ENCODE peak calls at places on chromosomes 12 and 14, in seven cellular contexts. One of them, this sample, is unnamed.

GRCh38 chr12:111881712-111882111 is 39.7 kb downstream of the MAPKAPK5 start:
- DNase-seq in HCT116: no peak
- DNase-seq in GM23338: no peak
- DNase-seq in OCI-LY7: no peak
- DNase-seq in neural progenitor cell: no peak
- DNase-seq in SK-N-SH: no peak
- DNase-seq in hepatocyte: no peak
- DNase-seq in this sample: no peak

GRCh38 chr12:92438641-92439396 is 264.0 kb upstream of the PLEKHG7 start:
- DNase-seq in HCT116: no peak
- DNase-seq in GM23338: no peak
- DNase-seq in OCI-LY7: no peak
- DNase-seq in neural progenitor cell: peak; percentile 9
- DNase-seq in SK-N-SH: no peak
- DNase-seq in hepatocyte: no peak
- DNase-seq in this sample: peak; percentile 74

GRCh38 chr12:68903511-68903910 is 29.5 kb downstream of the CPM start:
- DNase-seq in HCT116: no peak
- DNase-seq in GM23338: no peak
- DNase-seq in OCI-LY7: no peak
- DNase-seq in neural progenitor cell: no peak
- DNase-seq in SK-N-SH: no peak
- DNase-seq in hepatocyte: no peak
- DNase-seq in this sample: no peak

GRCh38 chr12:57237952-57238853 is 8.7 kb downstream of the SHMT2 start:
- DNase-seq in HCT116: no peak
- DNase-seq in GM23338: peak; percentile 74
- DNase-seq in OCI-LY7: peak; percentile 76
- DNase-seq in neural progenitor cell: peak; percentile 76
- DNase-seq in SK-N-SH: peak; percentile 73
- DNase-seq in hepatocyte: no peak
- DNase-seq in this sample: peak; percentile 58

GRCh38 chr12:32115404-32116104 is 8.9 kb downstream of the BICD1 start:
- DNase-seq in HCT116: peak; percentile 90
- DNase-seq in GM23338: no peak
- DNase-seq in OCI-LY7: peak; percentile 35
- DNase-seq in neural progenitor cell: no peak
- DNase-seq in SK-N-SH: peak; percentile 64
- DNase-seq in hepatocyte: peak; percentile 59
- DNase-seq in this sample: peak; percentile 98

GRCh38 chr12:48221645-48222044 is 18.6 kb upstream of the OR10AD1 start:
- DNase-seq in HCT116: no peak
- DNase-seq in GM23338: no peak
- DNase-seq in OCI-LY7: no peak
- DNase-seq in neural progenitor cell: no peak
- DNase-seq in SK-N-SH: no peak
- DNase-seq in hepatocyte: no peak
- DNase-seq in this sample: no peak

GRCh38 chr12:52542157-52542556 is 10.8 kb downstream of the KRT71 start:
- DNase-seq in HCT116: no peak
- DNase-seq in GM23338: no peak
- DNase-seq in OCI-LY7: no peak
- DNase-seq in neural progenitor cell: no peak
- DNase-seq in SK-N-SH: no peak
- DNase-seq in hepatocyte: no peak
- DNase-seq in this sample: no peak

GRCh38 chr12:118850244-118850825 is 131.0 kb upstream of the SRRM4 start:
- DNase-seq in HCT116: peak; percentile 13
- DNase-seq in GM23338: peak; percentile 82
- DNase-seq in OCI-LY7: peak; percentile 25
- DNase-seq in neural progenitor cell: peak; percentile 60
- DNase-seq in SK-N-SH: peak; percentile 16
- DNase-seq in hepatocyte: peak; percentile 19
- DNase-seq in this sample: no peak

GRCh38 chr14:91996951-91997371 is 42.9 kb downstream of the TRIP11 start:
- DNase-seq in HCT116: peak; percentile 44
- DNase-seq in GM23338: peak; percentile 75
- DNase-seq in OCI-LY7: peak; percentile 66
- DNase-seq in neural progenitor cell: peak; percentile 62
- DNase-seq in SK-N-SH: peak; percentile 19
- DNase-seq in hepatocyte: peak; percentile 73
- DNase-seq in this sample: peak; percentile 92

GRCh38 chr12:66063976-66064375 is 66.6 kb downstream of the LLPH start:
- DNase-seq in HCT116: no peak
- DNase-seq in GM23338: no peak
- DNase-seq in OCI-LY7: no peak
- DNase-seq in neural progenitor cell: no peak
- DNase-seq in SK-N-SH: no peak
- DNase-seq in hepatocyte: no peak
- DNase-seq in this sample: no peak

GRCh38 chr14:96461950-96462798 is 40.0 kb upstream of the PAPOLA start:
- DNase-seq in HCT116: no peak
- DNase-seq in GM23338: peak; percentile 35
- DNase-seq in OCI-LY7: no peak
- DNase-seq in neural progenitor cell: peak; percentile 29
- DNase-seq in SK-N-SH: no peak
- DNase-seq in hepatocyte: peak; percentile 83
- DNase-seq in this sample: no peak

GRCh38 chr12:90060031-90060430 is 351.4 kb upstream of the ATP2B1 start:
- DNase-seq in HCT116: no peak
- DNase-seq in GM23338: no peak
- DNase-seq in OCI-LY7: no peak
- DNase-seq in neural progenitor cell: no peak
- DNase-seq in SK-N-SH: no peak
- DNase-seq in hepatocyte: no peak
- DNase-seq in this sample: no peak

GRCh38 chr14:93122820-93123219 is 7.1 kb upstream of the ITPK1 start:
- DNase-seq in HCT116: no peak
- DNase-seq in GM23338: no peak
- DNase-seq in OCI-LY7: no peak
- DNase-seq in neural progenitor cell: no peak
- DNase-seq in SK-N-SH: no peak
- DNase-seq in hepatocyte: no peak
- DNase-seq in this sample: no peak

GRCh38 chr12:95882080-95882479 is 23.3 kb downstream of the SNRPF start:
- DNase-seq in HCT116: no peak
- DNase-seq in GM23338: no peak
- DNase-seq in OCI-LY7: no peak
- DNase-seq in neural progenitor cell: no peak
- DNase-seq in SK-N-SH: no peak
- DNase-seq in hepatocyte: no peak
- DNase-seq in this sample: peak; percentile 83

GRCh38 chr14:55807059-55807499 is 227.1 kb downstream of the KTN1 start:
- DNase-seq in HCT116: peak; percentile 70
- DNase-seq in GM23338: no peak
- DNase-seq in OCI-LY7: no peak
- DNase-seq in neural progenitor cell: no peak
- DNase-seq in SK-N-SH: peak; percentile 38
- DNase-seq in hepatocyte: peak; percentile 81
- DNase-seq in this sample: peak; percentile 47

GRCh38 chr12:93682846-93683261 is 5.7 kb downstream of the CRADD start:
- DNase-seq in HCT116: no peak
- DNase-seq in GM23338: no peak
- DNase-seq in OCI-LY7: no peak
- DNase-seq in neural progenitor cell: peak; percentile 24
- DNase-seq in SK-N-SH: peak; percentile 66
- DNase-seq in hepatocyte: no peak
- DNase-seq in this sample: no peak

GRCh38 chr14:85731198-85731597 is 201.3 kb downstream of the FLRT2 start:
- DNase-seq in HCT116: no peak
- DNase-seq in GM23338: no peak
- DNase-seq in OCI-LY7: no peak
- DNase-seq in neural progenitor cell: no peak
- DNase-seq in SK-N-SH: no peak
- DNase-seq in hepatocyte: peak; percentile 5
- DNase-seq in this sample: peak; percentile 64

GRCh38 chr12:107912421-107913004 is 138.0 kb downstream of the ASCL4 start:
- DNase-seq in HCT116: peak; percentile 28
- DNase-seq in GM23338: peak; percentile 86
- DNase-seq in OCI-LY7: peak; percentile 14
- DNase-seq in neural progenitor cell: peak; percentile 81
- DNase-seq in SK-N-SH: peak; percentile 69
- DNase-seq in hepatocyte: peak; percentile 34
- DNase-seq in this sample: peak; percentile 39
- H3K4me3 ChIP-seq in HCT116: no peak overlapping the region
- H3K4me3 ChIP-seq in GM23338: peak overlapping the region; percentile 79
- H3K4me3 ChIP-seq in OCI-LY7: no peak overlapping the region
- H3K4me3 ChIP-seq in neural progenitor cell: peak overlapping the region; percentile 70
- H3K4me3 ChIP-seq in SK-N-SH: peak overlapping the region; percentile 50
- H3K4me3 ChIP-seq in hepatocyte: no peak overlapping the region
- H3K4me3 ChIP-seq in this sample: peak overlapping the region; percentile 31

DNA sequence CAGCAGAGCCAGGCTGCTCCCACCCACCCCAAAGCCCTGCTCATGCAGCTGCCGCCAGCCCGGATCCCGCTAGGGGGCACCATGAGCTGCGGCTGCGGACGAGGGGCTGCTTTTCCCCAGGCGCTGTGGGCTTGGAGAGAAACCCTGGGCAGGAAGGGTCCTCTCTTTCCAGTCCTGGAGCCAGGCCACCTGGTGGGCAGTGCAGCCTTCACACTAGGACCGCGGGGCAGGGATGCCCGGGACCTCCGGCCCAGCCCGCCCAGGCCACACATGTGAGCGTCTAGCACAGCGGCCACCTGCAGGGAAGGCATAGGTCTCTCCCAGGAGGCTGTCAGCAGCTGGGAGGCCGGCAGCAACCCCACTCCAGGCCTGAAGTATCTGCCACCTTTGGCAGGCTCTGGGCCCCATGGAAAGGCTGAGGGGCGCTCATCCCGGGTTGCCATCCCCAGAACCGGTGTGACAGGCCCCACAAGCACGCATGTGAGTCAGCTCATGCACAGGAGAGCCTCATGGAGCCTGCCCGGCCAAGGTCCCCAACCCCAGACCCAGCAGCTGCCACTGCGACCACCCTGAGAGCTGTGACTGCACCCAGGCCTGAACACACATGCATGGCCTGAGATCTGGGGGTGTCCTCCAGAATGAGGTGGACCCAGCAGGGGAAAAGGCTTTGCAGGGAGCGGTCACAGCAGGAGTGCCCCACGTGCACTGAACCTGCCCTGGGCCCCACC is 280.0 kb upstream of the RTL1 start:
- DNase-seq in HCT116: no peak
- DNase-seq in GM23338: peak; percentile 87
- DNase-seq in OCI-LY7: peak; percentile 41
- DNase-seq in neural progenitor cell: peak; percentile 86
- DNase-seq in SK-N-SH: peak; percentile 48
- DNase-seq in hepatocyte: peak; percentile 83
- DNase-seq in this sample: no peak
- TF ChIP-seq EZH2phosphoT487 in HCT116: no peak
- TF ChIP-seq EZH2phosphoT487 in GM23338: no peak
- TF ChIP-seq EZH2phosphoT487 in OCI-LY7: no peak
- TF ChIP-seq EZH2phosphoT487 in neural progenitor cell: no peak
- TF ChIP-seq EZH2phosphoT487 in SK-N-SH: no peak
- TF ChIP-seq EZH2phosphoT487 in hepatocyte: no peak
- TF ChIP-seq EZH2phosphoT487 in this sample: no peak

DNA sequence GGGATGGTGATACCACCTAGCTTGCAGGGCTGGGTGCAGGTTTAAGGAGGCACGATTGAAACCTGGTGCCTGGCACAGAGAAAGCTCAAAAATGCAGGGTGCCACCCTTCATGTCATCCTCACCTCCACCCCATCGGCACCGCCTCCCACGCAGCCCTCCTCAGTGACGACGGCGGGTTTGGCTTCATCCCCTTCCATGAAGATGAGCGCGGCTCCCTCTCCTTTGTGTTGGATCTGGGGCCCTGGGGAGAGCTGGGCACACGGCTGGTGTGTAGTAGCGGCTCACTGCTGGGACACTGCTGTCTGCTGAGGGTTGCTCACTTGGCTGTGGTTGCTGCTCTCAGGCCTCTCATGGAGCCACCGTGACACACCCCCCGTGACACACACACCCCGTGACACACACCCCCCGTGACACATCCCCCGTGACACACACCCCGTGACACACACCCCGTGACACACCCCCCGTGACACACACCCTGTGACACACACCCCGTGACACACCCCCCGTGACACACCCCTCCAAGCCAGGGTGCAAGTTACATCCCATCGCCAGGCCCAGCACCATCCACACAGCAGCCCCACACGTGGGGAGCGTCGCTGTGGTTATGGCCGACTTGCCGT is 42.9 kb upstream of the FZD10 start:
- DNase-seq in HCT116: no peak
- DNase-seq in GM23338: no peak
- DNase-seq in OCI-LY7: no peak
- DNase-seq in neural progenitor cell: no peak
- DNase-seq in SK-N-SH: no peak
- DNase-seq in hepatocyte: no peak
- DNase-seq in this sample: no peak
- H3K4me3 ChIP-seq in HCT116: no peak overlapping the region
- H3K4me3 ChIP-seq in GM23338: no peak overlapping the region
- H3K4me3 ChIP-seq in OCI-LY7: no peak overlapping the region
- H3K4me3 ChIP-seq in neural progenitor cell: no peak overlapping the region
- H3K4me3 ChIP-seq in SK-N-SH: no peak overlapping the region
- H3K4me3 ChIP-seq in hepatocyte: no peak overlapping the region
- H3K4me3 ChIP-seq in this sample: no peak overlapping the region

DNA sequence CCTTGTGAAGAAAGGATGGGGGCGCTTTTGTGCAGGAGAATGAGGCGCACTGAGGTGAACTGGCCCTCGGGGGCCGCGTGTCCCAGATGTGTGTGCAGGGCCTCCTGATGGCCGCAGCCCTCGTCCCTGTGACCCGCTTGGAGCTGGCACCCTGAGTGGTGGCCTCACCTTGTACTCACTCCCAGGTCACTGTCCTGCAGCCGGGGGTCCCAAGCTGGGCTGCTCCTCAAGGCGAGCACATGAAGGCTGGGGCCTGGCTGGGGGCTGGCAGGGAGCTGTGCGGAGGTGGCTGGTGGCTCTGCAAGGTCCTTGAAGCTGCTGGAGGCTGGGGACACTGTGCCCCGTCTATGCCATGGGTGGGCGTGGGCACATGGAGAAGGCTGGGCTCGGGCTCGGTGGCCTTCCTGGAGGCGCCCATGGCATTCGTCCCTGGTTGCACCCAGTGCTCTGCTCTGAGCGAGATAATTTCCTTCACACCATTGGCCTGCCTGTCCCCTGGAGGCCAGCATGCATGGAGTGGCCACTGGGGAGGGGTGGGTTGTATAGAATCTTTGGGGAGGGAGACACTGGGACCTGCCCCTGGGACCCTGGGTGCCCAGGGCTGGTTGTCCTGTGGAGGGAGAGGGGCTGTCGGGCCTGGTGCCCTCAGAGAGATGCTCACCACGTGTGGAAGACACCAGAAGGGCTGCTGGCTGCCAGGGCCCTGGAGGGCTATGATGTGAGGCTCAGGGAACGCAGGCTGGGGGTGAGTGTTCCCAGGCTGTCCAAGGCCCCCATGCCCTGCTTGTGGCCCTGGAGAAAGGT is 79.3 kb downstream of the TMEM121 start:
- DNase-seq in HCT116: no peak
- DNase-seq in GM23338: no peak
- DNase-seq in OCI-LY7: no peak
- DNase-seq in neural progenitor cell: no peak
- DNase-seq in SK-N-SH: no peak
- DNase-seq in hepatocyte: no peak
- DNase-seq in this sample: no peak
- TF ChIP-seq EZH2phosphoT487 in HCT116: no peak
- TF ChIP-seq EZH2phosphoT487 in GM23338: no peak
- TF ChIP-seq EZH2phosphoT487 in OCI-LY7: no peak
- TF ChIP-seq EZH2phosphoT487 in neural progenitor cell: no peak
- TF ChIP-seq EZH2phosphoT487 in SK-N-SH: no peak
- TF ChIP-seq EZH2phosphoT487 in hepatocyte: no peak
- TF ChIP-seq EZH2phosphoT487 in this sample: no peak